ENCODE peak calls at places on chromosome 13, in nine cellular contexts. One of them, this sample, is unnamed.
A peak's percentile ranks its signal among the peaks of the same experiment; 100 is the strongest.

GRCh38 chr13:48448285-48448962 is 35.5 kb upstream of the LPAR6 start:
- DNase-seq in activated T-helper 2 cell treated with anti-CD3 and anti-CD28 coated beads, Interferon-gamma antibody, Interleukin-2, Interleukin-4, amounts not matched to agents 10 μg/mL and 5 μg/mL and 100 μg/mL, durations not matched to agents 14 hours and 24 hours and 36 hours: no peak
- DNase-seq in HFFc6: no peak
- DNase-seq in brain microvascular endothelial cell: no peak
- DNase-seq in NCI-H2171: no peak
- DNase-seq in GM04504: no peak
- DNase-seq in progenitor cell of endocrine pancreas: no peak
- DNase-seq in heart left ventricle: no peak
- DNase-seq in activated naive CD8-positive, alpha-beta T cell treated with anti-CD3 and anti-CD28 coated beads, Interleukin-2, amount 50 U/mL, for 16 hours: no peak
- DNase-seq in this sample: no peak

GRCh38 chr13:43797869-43798268 is 11.1 kb upstream of the ENOX1 start:
- DNase-seq in NCI-H2171: no peak
- DNase-seq in activated T-helper 2 cell treated with anti-CD3 and anti-CD28 coated beads, Interferon-gamma antibody, Interleukin-2, Interleukin-4, amounts not matched to agents 10 μg/mL and 5 μg/mL and 100 μg/mL, durations not matched to agents 14 hours and 24 hours and 36 hours: no peak
- DNase-seq in activated naive CD8-positive, alpha-beta T cell treated with anti-CD3 and anti-CD28 coated beads, Interleukin-2, amount 50 U/mL, for 16 hours: no peak
- DNase-seq in brain microvascular endothelial cell: no peak
- DNase-seq in HFFc6: peak; percentile 13
- DNase-seq in progenitor cell of endocrine pancreas: no peak
- DNase-seq in GM04504: no peak
- DNase-seq in heart left ventricle: no peak
- DNase-seq in this sample: no peak

GRCh38 chr13:112174476-112175110 is 107.6 kb downstream of the SOX1 start:
- DNase-seq in brain microvascular endothelial cell: no peak
- DNase-seq in activated T-helper 2 cell treated with anti-CD3 and anti-CD28 coated beads, Interferon-gamma antibody, Interleukin-2, Interleukin-4, amounts not matched to agents 10 μg/mL and 5 μg/mL and 100 μg/mL, durations not matched to agents 14 hours and 24 hours and 36 hours: no peak
- DNase-seq in HFFc6: no peak
- DNase-seq in heart left ventricle: no peak
- DNase-seq in activated naive CD8-positive, alpha-beta T cell treated with anti-CD3 and anti-CD28 coated beads, Interleukin-2, amount 50 U/mL, for 16 hours: no peak
- DNase-seq in NCI-H2171: no peak
- DNase-seq in progenitor cell of endocrine pancreas: no peak
- DNase-seq in GM04504: no peak
- DNase-seq in this sample: no peak

GRCh38 chr13:38624822-38625221 is 62.1 kb upstream of the FREM2 start:
- DNase-seq in GM04504: no peak
- DNase-seq in heart left ventricle: no peak
- DNase-seq in HFFc6: no peak
- DNase-seq in progenitor cell of endocrine pancreas: no peak
- DNase-seq in activated T-helper 2 cell treated with anti-CD3 and anti-CD28 coated beads, Interferon-gamma antibody, Interleukin-2, Interleukin-4, amounts not matched to agents 10 μg/mL and 5 μg/mL and 100 μg/mL, durations not matched to agents 14 hours and 24 hours and 36 hours: no peak
- DNase-seq in NCI-H2171: no peak
- DNase-seq in activated naive CD8-positive, alpha-beta T cell treated with anti-CD3 and anti-CD28 coated beads, Interleukin-2, amount 50 U/mL, for 16 hours: no peak
- DNase-seq in brain microvascular endothelial cell: no peak
- DNase-seq in this sample: no peak

GRCh38 chr13:23460309-23460708 is 26.8 kb upstream of the SACS start:
- DNase-seq in GM04504: no peak
- DNase-seq in brain microvascular endothelial cell: no peak
- DNase-seq in activated naive CD8-positive, alpha-beta T cell treated with anti-CD3 and anti-CD28 coated beads, Interleukin-2, amount 50 U/mL, for 16 hours: no peak
- DNase-seq in HFFc6: no peak
- DNase-seq in activated T-helper 2 cell treated with anti-CD3 and anti-CD28 coated beads, Interferon-gamma antibody, Interleukin-2, Interleukin-4, amounts not matched to agents 10 μg/mL and 5 μg/mL and 100 μg/mL, durations not matched to agents 14 hours and 24 hours and 36 hours: no peak
- DNase-seq in progenitor cell of endocrine pancreas: no peak
- DNase-seq in heart left ventricle: no peak
- DNase-seq in NCI-H2171: no peak
- DNase-seq in this sample: no peak

GRCh38 chr13:114142640-114143490 is 10.4 kb upstream of the RASA3 start:
- DNase-seq in heart left ventricle: peak; percentile 22
- DNase-seq in HFFc6: no peak
- DNase-seq in brain microvascular endothelial cell: no peak
- DNase-seq in NCI-H2171: peak; percentile 79
- DNase-seq in activated T-helper 2 cell treated with anti-CD3 and anti-CD28 coated beads, Interferon-gamma antibody, Interleukin-2, Interleukin-4, amounts not matched to agents 10 μg/mL and 5 μg/mL and 100 μg/mL, durations not matched to agents 14 hours and 24 hours and 36 hours: peak; percentile 79
- DNase-seq in activated naive CD8-positive, alpha-beta T cell treated with anti-CD3 and anti-CD28 coated beads, Interleukin-2, amount 50 U/mL, for 16 hours: no peak
- DNase-seq in GM04504: no peak
- DNase-seq in progenitor cell of endocrine pancreas: no peak
- DNase-seq in this sample: no peak

GRCh38 chr13:93169980-93170379 is 56.6 kb upstream of the GPC6 start:
- DNase-seq in GM04504: peak; percentile 28
- DNase-seq in activated T-helper 2 cell treated with anti-CD3 and anti-CD28 coated beads, Interferon-gamma antibody, Interleukin-2, Interleukin-4, amounts not matched to agents 10 μg/mL and 5 μg/mL and 100 μg/mL, durations not matched to agents 14 hours and 24 hours and 36 hours: no peak
- DNase-seq in activated naive CD8-positive, alpha-beta T cell treated with anti-CD3 and anti-CD28 coated beads, Interleukin-2, amount 50 U/mL, for 16 hours: no peak
- DNase-seq in progenitor cell of endocrine pancreas: no peak
- DNase-seq in NCI-H2171: no peak
- DNase-seq in brain microvascular endothelial cell: peak; percentile 94
- DNase-seq in heart left ventricle: no peak
- DNase-seq in HFFc6: peak; percentile 32
- DNase-seq in this sample: peak; percentile 74

GRCh38 chr13:37640499-37640898 is 41.9 kb upstream of the POSTN start:
- DNase-seq in progenitor cell of endocrine pancreas: no peak
- DNase-seq in NCI-H2171: no peak
- DNase-seq in GM04504: no peak
- DNase-seq in activated naive CD8-positive, alpha-beta T cell treated with anti-CD3 and anti-CD28 coated beads, Interleukin-2, amount 50 U/mL, for 16 hours: no peak
- DNase-seq in heart left ventricle: no peak
- DNase-seq in brain microvascular endothelial cell: peak; percentile 64
- DNase-seq in HFFc6: peak; percentile 74
- DNase-seq in activated T-helper 2 cell treated with anti-CD3 and anti-CD28 coated beads, Interferon-gamma antibody, Interleukin-2, Interleukin-4, amounts not matched to agents 10 μg/mL and 5 μg/mL and 100 μg/mL, durations not matched to agents 14 hours and 24 hours and 36 hours: no peak
- DNase-seq in this sample: peak; percentile 68

GRCh38 chr13:113547248-113547971 is 37.1 kb upstream of the TFDP1 start:
- DNase-seq in NCI-H2171: no peak
- DNase-seq in progenitor cell of endocrine pancreas: no peak
- DNase-seq in activated naive CD8-positive, alpha-beta T cell treated with anti-CD3 and anti-CD28 coated beads, Interleukin-2, amount 50 U/mL, for 16 hours: no peak
- DNase-seq in brain microvascular endothelial cell: no peak
- DNase-seq in activated T-helper 2 cell treated with anti-CD3 and anti-CD28 coated beads, Interferon-gamma antibody, Interleukin-2, Interleukin-4, amounts not matched to agents 10 μg/mL and 5 μg/mL and 100 μg/mL, durations not matched to agents 14 hours and 24 hours and 36 hours: no peak
- DNase-seq in GM04504: peak; percentile 42
- DNase-seq in HFFc6: peak; percentile 49
- DNase-seq in heart left ventricle: peak; percentile 45
- DNase-seq in this sample: no peak

GRCh38 chr13:32501058-32501457 is 37.5 kb downstream of the N4BP2L2 start:
- DNase-seq in progenitor cell of endocrine pancreas: no peak
- DNase-seq in activated T-helper 2 cell treated with anti-CD3 and anti-CD28 coated beads, Interferon-gamma antibody, Interleukin-2, Interleukin-4, amounts not matched to agents 10 μg/mL and 5 μg/mL and 100 μg/mL, durations not matched to agents 14 hours and 24 hours and 36 hours: no peak
- DNase-seq in activated naive CD8-positive, alpha-beta T cell treated with anti-CD3 and anti-CD28 coated beads, Interleukin-2, amount 50 U/mL, for 16 hours: no peak
- DNase-seq in HFFc6: no peak
- DNase-seq in NCI-H2171: no peak
- DNase-seq in GM04504: no peak
- DNase-seq in brain microvascular endothelial cell: no peak
- DNase-seq in heart left ventricle: no peak
- DNase-seq in this sample: no peak

GRCh38 chr13:96710166-96710866 is 284.0 kb downstream of the OXGR1 start:
- DNase-seq in heart left ventricle: no peak
- DNase-seq in brain microvascular endothelial cell: no peak
- DNase-seq in progenitor cell of endocrine pancreas: no peak
- DNase-seq in activated T-helper 2 cell treated with anti-CD3 and anti-CD28 coated beads, Interferon-gamma antibody, Interleukin-2, Interleukin-4, amounts not matched to agents 10 μg/mL and 5 μg/mL and 100 μg/mL, durations not matched to agents 14 hours and 24 hours and 36 hours: no peak
- DNase-seq in GM04504: no peak
- DNase-seq in NCI-H2171: no peak
- DNase-seq in HFFc6: no peak
- DNase-seq in activated naive CD8-positive, alpha-beta T cell treated with anti-CD3 and anti-CD28 coated beads, Interleukin-2, amount 50 U/mL, for 16 hours: no peak
- DNase-seq in this sample: no peak

GRCh38 chr13:99033814-99034213 is 56.0 kb upstream of the DOCK9 start:
- DNase-seq in NCI-H2171: no peak
- DNase-seq in HFFc6: peak; percentile 36
- DNase-seq in progenitor cell of endocrine pancreas: no peak
- DNase-seq in brain microvascular endothelial cell: no peak
- DNase-seq in activated T-helper 2 cell treated with anti-CD3 and anti-CD28 coated beads, Interferon-gamma antibody, Interleukin-2, Interleukin-4, amounts not matched to agents 10 μg/mL and 5 μg/mL and 100 μg/mL, durations not matched to agents 14 hours and 24 hours and 36 hours: no peak
- DNase-seq in heart left ventricle: no peak
- DNase-seq in activated naive CD8-positive, alpha-beta T cell treated with anti-CD3 and anti-CD28 coated beads, Interleukin-2, amount 50 U/mL, for 16 hours: no peak
- DNase-seq in GM04504: no peak
- DNase-seq in this sample: peak; percentile 32

GRCh38 chr13:33761744-33762143 is 56.2 kb upstream of the RFC3 start:
- DNase-seq in NCI-H2171: no peak
- DNase-seq in activated T-helper 2 cell treated with anti-CD3 and anti-CD28 coated beads, Interferon-gamma antibody, Interleukin-2, Interleukin-4, amounts not matched to agents 10 μg/mL and 5 μg/mL and 100 μg/mL, durations not matched to agents 14 hours and 24 hours and 36 hours: no peak
- DNase-seq in heart left ventricle: no peak
- DNase-seq in activated naive CD8-positive, alpha-beta T cell treated with anti-CD3 and anti-CD28 coated beads, Interleukin-2, amount 50 U/mL, for 16 hours: no peak
- DNase-seq in HFFc6: peak; percentile 17
- DNase-seq in progenitor cell of endocrine pancreas: no peak
- DNase-seq in GM04504: no peak
- DNase-seq in brain microvascular endothelial cell: peak; percentile 11
- DNase-seq in this sample: no peak

GRCh38 chr13:36453518-36453917 is 21.2 kb downstream of the CCNA1 start:
- DNase-seq in activated naive CD8-positive, alpha-beta T cell treated with anti-CD3 and anti-CD28 coated beads, Interleukin-2, amount 50 U/mL, for 16 hours: no peak
- DNase-seq in GM04504: no peak
- DNase-seq in activated T-helper 2 cell treated with anti-CD3 and anti-CD28 coated beads, Interferon-gamma antibody, Interleukin-2, Interleukin-4, amounts not matched to agents 10 μg/mL and 5 μg/mL and 100 μg/mL, durations not matched to agents 14 hours and 24 hours and 36 hours: no peak
- DNase-seq in heart left ventricle: no peak
- DNase-seq in brain microvascular endothelial cell: no peak
- DNase-seq in NCI-H2171: no peak
- DNase-seq in progenitor cell of endocrine pancreas: no peak
- DNase-seq in HFFc6: no peak
- DNase-seq in this sample: no peak

GRCh38 chr13:62960723-62961122 is 1545.1 kb upstream of the PCDH20 start:
- DNase-seq in brain microvascular endothelial cell: no peak
- DNase-seq in activated T-helper 2 cell treated with anti-CD3 and anti-CD28 coated beads, Interferon-gamma antibody, Interleukin-2, Interleukin-4, amounts not matched to agents 10 μg/mL and 5 μg/mL and 100 μg/mL, durations not matched to agents 14 hours and 24 hours and 36 hours: no peak
- DNase-seq in HFFc6: no peak
- DNase-seq in heart left ventricle: no peak
- DNase-seq in activated naive CD8-positive, alpha-beta T cell treated with anti-CD3 and anti-CD28 coated beads, Interleukin-2, amount 50 U/mL, for 16 hours: no peak
- DNase-seq in progenitor cell of endocrine pancreas: no peak
- DNase-seq in GM04504: no peak
- DNase-seq in NCI-H2171: no peak
- DNase-seq in this sample: no peak

GRCh38 chr13:95494082-95494681 is 58.3 kb upstream of the CLDN10 start:
- DNase-seq in HFFc6: peak; percentile 65
- DNase-seq in NCI-H2171: peak; percentile 2
- DNase-seq in GM04504: peak; percentile 24
- DNase-seq in progenitor cell of endocrine pancreas: no peak
- DNase-seq in activated T-helper 2 cell treated with anti-CD3 and anti-CD28 coated beads, Interferon-gamma antibody, Interleukin-2, Interleukin-4, amounts not matched to agents 10 μg/mL and 5 μg/mL and 100 μg/mL, durations not matched to agents 14 hours and 24 hours and 36 hours: no peak
- DNase-seq in heart left ventricle: no peak
- DNase-seq in brain microvascular endothelial cell: peak; percentile 59
- DNase-seq in activated naive CD8-positive, alpha-beta T cell treated with anti-CD3 and anti-CD28 coated beads, Interleukin-2, amount 50 U/mL, for 16 hours: no peak
- DNase-seq in this sample: peak; percentile 46

GRCh38 chr13:108270442-108270841 is 924 bp downstream of the TNFSF13B start:
- DNase-seq in brain microvascular endothelial cell: no peak
- DNase-seq in heart left ventricle: no peak
- DNase-seq in GM04504: no peak
- DNase-seq in HFFc6: no peak
- DNase-seq in activated naive CD8-positive, alpha-beta T cell treated with anti-CD3 and anti-CD28 coated beads, Interleukin-2, amount 50 U/mL, for 16 hours: no peak
- DNase-seq in progenitor cell of endocrine pancreas: no peak
- DNase-seq in NCI-H2171: no peak
- DNase-seq in activated T-helper 2 cell treated with anti-CD3 and anti-CD28 coated beads, Interferon-gamma antibody, Interleukin-2, Interleukin-4, amounts not matched to agents 10 μg/mL and 5 μg/mL and 100 μg/mL, durations not matched to agents 14 hours and 24 hours and 36 hours: no peak
- DNase-seq in this sample: no peak

GRCh38 chr13:38783992-38784875 is 97.4 kb downstream of the FREM2 start:
- DNase-seq in HFFc6: no peak
- DNase-seq in progenitor cell of endocrine pancreas: no peak
- DNase-seq in activated T-helper 2 cell treated with anti-CD3 and anti-CD28 coated beads, Interferon-gamma antibody, Interleukin-2, Interleukin-4, amounts not matched to agents 10 μg/mL and 5 μg/mL and 100 μg/mL, durations not matched to agents 14 hours and 24 hours and 36 hours: no peak
- DNase-seq in heart left ventricle: no peak
- DNase-seq in activated naive CD8-positive, alpha-beta T cell treated with anti-CD3 and anti-CD28 coated beads, Interleukin-2, amount 50 U/mL, for 16 hours: no peak
- DNase-seq in GM04504: no peak
- DNase-seq in NCI-H2171: no peak
- DNase-seq in brain microvascular endothelial cell: no peak
- DNase-seq in this sample: peak; percentile 41

GRCh38 chr13:44437356-44438233 is 64.0 kb downstream of the SERP2 start:
- DNase-seq in activated naive CD8-positive, alpha-beta T cell treated with anti-CD3 and anti-CD28 coated beads, Interleukin-2, amount 50 U/mL, for 16 hours: no peak
- DNase-seq in HFFc6: peak; percentile 63
- DNase-seq in GM04504: no peak
- DNase-seq in brain microvascular endothelial cell: no peak
- DNase-seq in heart left ventricle: no peak
- DNase-seq in activated T-helper 2 cell treated with anti-CD3 and anti-CD28 coated beads, Interferon-gamma antibody, Interleukin-2, Interleukin-4, amounts not matched to agents 10 μg/mL and 5 μg/mL and 100 μg/mL, durations not matched to agents 14 hours and 24 hours and 36 hours: no peak
- DNase-seq in NCI-H2171: peak; percentile 16
- DNase-seq in progenitor cell of endocrine pancreas: no peak
- DNase-seq in this sample: peak; percentile 61

GRCh38 chr13:67299731-67300130 is 69.6 kb upstream of the PCDH9 start:
- DNase-seq in HFFc6: no peak
- DNase-seq in GM04504: no peak
- DNase-seq in NCI-H2171: peak; percentile 27
- DNase-seq in brain microvascular endothelial cell: peak; percentile 21
- DNase-seq in activated T-helper 2 cell treated with anti-CD3 and anti-CD28 coated beads, Interferon-gamma antibody, Interleukin-2, Interleukin-4, amounts not matched to agents 10 μg/mL and 5 μg/mL and 100 μg/mL, durations not matched to agents 14 hours and 24 hours and 36 hours: no peak
- DNase-seq in activated naive CD8-positive, alpha-beta T cell treated with anti-CD3 and anti-CD28 coated beads, Interleukin-2, amount 50 U/mL, for 16 hours: no peak
- DNase-seq in progenitor cell of endocrine pancreas: no peak
- DNase-seq in heart left ventricle: no peak
- DNase-seq in this sample: peak; percentile 78

GRCh38 chr13:112714772-112715569 is 25.1 kb downstream of the ATP11A start:
- DNase-seq in heart left ventricle: no peak
- DNase-seq in progenitor cell of endocrine pancreas: no peak
- DNase-seq in activated T-helper 2 cell treated with anti-CD3 and anti-CD28 coated beads, Interferon-gamma antibody, Interleukin-2, Interleukin-4, amounts not matched to agents 10 μg/mL and 5 μg/mL and 100 μg/mL, durations not matched to agents 14 hours and 24 hours and 36 hours: no peak
- DNase-seq in activated naive CD8-positive, alpha-beta T cell treated with anti-CD3 and anti-CD28 coated beads, Interleukin-2, amount 50 U/mL, for 16 hours: no peak
- DNase-seq in HFFc6: peak; percentile 8
- DNase-seq in brain microvascular endothelial cell: no peak
- DNase-seq in GM04504: no peak
- DNase-seq in NCI-H2171: no peak
- DNase-seq in this sample: no peak

GRCh38 chr13:23876265-23876664 is 12.9 kb downstream of the MIPEP start:
- DNase-seq in GM04504: no peak
- DNase-seq in HFFc6: peak; percentile 28
- DNase-seq in progenitor cell of endocrine pancreas: no peak
- DNase-seq in brain microvascular endothelial cell: no peak
- DNase-seq in activated T-helper 2 cell treated with anti-CD3 and anti-CD28 coated beads, Interferon-gamma antibody, Interleukin-2, Interleukin-4, amounts not matched to agents 10 μg/mL and 5 μg/mL and 100 μg/mL, durations not matched to agents 14 hours and 24 hours and 36 hours: no peak
- DNase-seq in NCI-H2171: no peak
- DNase-seq in heart left ventricle: no peak
- DNase-seq in activated naive CD8-positive, alpha-beta T cell treated with anti-CD3 and anti-CD28 coated beads, Interleukin-2, amount 50 U/mL, for 16 hours: no peak
- DNase-seq in this sample: peak; percentile 1

GRCh38 chr13:20186771-20187170 is 6.0 kb downstream of the GJB2 start:
- DNase-seq in GM04504: no peak
- DNase-seq in progenitor cell of endocrine pancreas: no peak
- DNase-seq in brain microvascular endothelial cell: no peak
- DNase-seq in HFFc6: no peak
- DNase-seq in activated T-helper 2 cell treated with anti-CD3 and anti-CD28 coated beads, Interferon-gamma antibody, Interleukin-2, Interleukin-4, amounts not matched to agents 10 μg/mL and 5 μg/mL and 100 μg/mL, durations not matched to agents 14 hours and 24 hours and 36 hours: no peak
- DNase-seq in heart left ventricle: no peak
- DNase-seq in activated naive CD8-positive, alpha-beta T cell treated with anti-CD3 and anti-CD28 coated beads, Interleukin-2, amount 50 U/mL, for 16 hours: no peak
- DNase-seq in NCI-H2171: no peak
- DNase-seq in this sample: no peak

GRCh38 chr13:108834193-108834592 is 204.8 kb downstream of the MYO16 start:
- DNase-seq in activated naive CD8-positive, alpha-beta T cell treated with anti-CD3 and anti-CD28 coated beads, Interleukin-2, amount 50 U/mL, for 16 hours: no peak
- DNase-seq in GM04504: no peak
- DNase-seq in progenitor cell of endocrine pancreas: no peak
- DNase-seq in activated T-helper 2 cell treated with anti-CD3 and anti-CD28 coated beads, Interferon-gamma antibody, Interleukin-2, Interleukin-4, amounts not matched to agents 10 μg/mL and 5 μg/mL and 100 μg/mL, durations not matched to agents 14 hours and 24 hours and 36 hours: no peak
- DNase-seq in HFFc6: peak; percentile 24
- DNase-seq in brain microvascular endothelial cell: no peak
- DNase-seq in heart left ventricle: no peak
- DNase-seq in NCI-H2171: no peak
- DNase-seq in this sample: no peak

GRCh38 chr13:58893396-58893795 is 1261.9 kb downstream of the PCDH17 start:
- DNase-seq in activated T-helper 2 cell treated with anti-CD3 and anti-CD28 coated beads, Interferon-gamma antibody, Interleukin-2, Interleukin-4, amounts not matched to agents 10 μg/mL and 5 μg/mL and 100 μg/mL, durations not matched to agents 14 hours and 24 hours and 36 hours: no peak
- DNase-seq in brain microvascular endothelial cell: no peak
- DNase-seq in NCI-H2171: no peak
- DNase-seq in GM04504: no peak
- DNase-seq in heart left ventricle: no peak
- DNase-seq in activated naive CD8-positive, alpha-beta T cell treated with anti-CD3 and anti-CD28 coated beads, Interleukin-2, amount 50 U/mL, for 16 hours: no peak
- DNase-seq in HFFc6: no peak
- DNase-seq in progenitor cell of endocrine pancreas: no peak
- DNase-seq in this sample: no peak

GRCh38 chr13:114063545-114064515 is 68.6 kb downstream of the RASA3 start:
- DNase-seq in brain microvascular endothelial cell: no peak
- DNase-seq in heart left ventricle: peak; percentile 66
- DNase-seq in GM04504: peak; percentile 79
- DNase-seq in NCI-H2171: no peak
- DNase-seq in progenitor cell of endocrine pancreas: no peak
- DNase-seq in activated T-helper 2 cell treated with anti-CD3 and anti-CD28 coated beads, Interferon-gamma antibody, Interleukin-2, Interleukin-4, amounts not matched to agents 10 μg/mL and 5 μg/mL and 100 μg/mL, durations not matched to agents 14 hours and 24 hours and 36 hours: no peak
- DNase-seq in activated naive CD8-positive, alpha-beta T cell treated with anti-CD3 and anti-CD28 coated beads, Interleukin-2, amount 50 U/mL, for 16 hours: no peak
- DNase-seq in HFFc6: peak; percentile 71
- DNase-seq in this sample: no peak

GRCh38 chr13:36133950-36134349 is 2.8 kb upstream of the DCLK1 start:
- DNase-seq in HFFc6: no peak
- DNase-seq in activated naive CD8-positive, alpha-beta T cell treated with anti-CD3 and anti-CD28 coated beads, Interleukin-2, amount 50 U/mL, for 16 hours: no peak
- DNase-seq in brain microvascular endothelial cell: no peak
- DNase-seq in activated T-helper 2 cell treated with anti-CD3 and anti-CD28 coated beads, Interferon-gamma antibody, Interleukin-2, Interleukin-4, amounts not matched to agents 10 μg/mL and 5 μg/mL and 100 μg/mL, durations not matched to agents 14 hours and 24 hours and 36 hours: no peak
- DNase-seq in heart left ventricle: no peak
- DNase-seq in GM04504: no peak
- DNase-seq in progenitor cell of endocrine pancreas: no peak
- DNase-seq in NCI-H2171: no peak
- DNase-seq in this sample: no peak

GRCh38 chr13:37598572-37598971 is at the start of gene POSTN:
- DNase-seq in activated T-helper 2 cell treated with anti-CD3 and anti-CD28 coated beads, Interferon-gamma antibody, Interleukin-2, Interleukin-4, amounts not matched to agents 10 μg/mL and 5 μg/mL and 100 μg/mL, durations not matched to agents 14 hours and 24 hours and 36 hours: no peak
- DNase-seq in activated naive CD8-positive, alpha-beta T cell treated with anti-CD3 and anti-CD28 coated beads, Interleukin-2, amount 50 U/mL, for 16 hours: no peak
- DNase-seq in progenitor cell of endocrine pancreas: no peak
- DNase-seq in NCI-H2171: no peak
- DNase-seq in HFFc6: peak; percentile 10
- DNase-seq in GM04504: no peak
- DNase-seq in brain microvascular endothelial cell: peak; percentile 29
- DNase-seq in heart left ventricle: no peak
- DNase-seq in this sample: no peak

GRCh38 chr13:77184455-77184854 is 142.4 kb downstream of the MYCBP2 start:
- DNase-seq in GM04504: no peak
- DNase-seq in activated T-helper 2 cell treated with anti-CD3 and anti-CD28 coated beads, Interferon-gamma antibody, Interleukin-2, Interleukin-4, amounts not matched to agents 10 μg/mL and 5 μg/mL and 100 μg/mL, durations not matched to agents 14 hours and 24 hours and 36 hours: no peak
- DNase-seq in NCI-H2171: no peak
- DNase-seq in brain microvascular endothelial cell: no peak
- DNase-seq in HFFc6: no peak
- DNase-seq in heart left ventricle: no peak
- DNase-seq in activated naive CD8-positive, alpha-beta T cell treated with anti-CD3 and anti-CD28 coated beads, Interleukin-2, amount 50 U/mL, for 16 hours: no peak
- DNase-seq in progenitor cell of endocrine pancreas: no peak
- DNase-seq in this sample: no peak

This sample was measured in kidney glomerular epithelial cell.